ENCODE peak calls at places on chromosome 13, in eight cellular contexts. T is HCT116; X is CD4-positive, alpha-beta T cell; C is progenitor cell of endocrine pancreas; R is HFFc6; N is sigmoid colon; J is bronchial epithelial cell; E is hepatocyte. P is an unnamed sample.

GRCh38 chr13:29693297-29693945 is 97.9 kb upstream of the SLC7A1 start:
- DNase-seq in X (no peak), N (no peak), J (peak), T (no peak), C (no peak), E (no peak), R (no peak), P (no peak)

GRCh38 chr13:52179925-52180324 is 20.5 kb upstream of the NEK3 start:
- DNase-seq in X (no peak), E (no peak), T (no peak), N (no peak), J (no peak), R (no peak), C (no peak), P (no peak)

GRCh38 chr13:32537580-32538233 is 888 bp downstream of the N4BP2L2 start:
- DNase-seq in R (no peak), T (peak), E (peak), J (no peak), N (no peak), X (peak), C (peak), P (no peak)

GRCh38 chr13:83503424-83503823 is 378.9 kb downstream of the SLITRK1 start:
- DNase-seq in E (no peak), R (peak), X (no peak), T (no peak), N (no peak), J (peak), C (no peak), P (no peak)

GRCh38 chr13:44142540-44142867 is 231.1 kb upstream of the SERP2 start:
- DNase-seq in R (no peak), N (no peak), T (no peak), X (no peak), E (peak), C (no peak), J (no peak), P (no peak)

GRCh38 chr13:60756306-60756705 is 359.3 kb downstream of the TDRD3 start:
- DNase-seq in C (no peak), J (peak), R (no peak), T (no peak), N (no peak), E (no peak), X (no peak), P (no peak)

GRCh38 chr13:71632721-71633120 is 234.3 kb downstream of the DACH1 start:
- DNase-seq in C (no peak), T (no peak), N (no peak), E (no peak), R (no peak), X (no peak), J (no peak), P (no peak)

GRCh38 chr13:23466144-23467002 is 32.9 kb upstream of the SACS start:
- DNase-seq in X (peak), N (peak), R (peak), J (peak), T (peak), C (peak), E (peak), P (no peak)

GRCh38 chr13:105047676-105048295 is 1487.7 kb downstream of the EFNB2 start:
- DNase-seq in J (peak), T (no peak), N (no peak), C (no peak), R (no peak), X (no peak), E (no peak), P (no peak)

GRCh38 chr13:30045916-30046704 is 195.7 kb upstream of the UBL3 start:
- DNase-seq in E (no peak), R (peak), N (no peak), C (no peak), T (no peak), X (no peak), J (peak), P (no peak)

GRCh38 chr13:76764429-76764828 is 121.8 kb downstream of the KCTD12 start:
- DNase-seq in R (no peak), N (peak), C (no peak), E (no peak), J (peak), X (no peak), T (no peak), P (no peak)

GRCh38 chr13:57582032-57582431 is 49.5 kb upstream of the PCDH17 start:
- DNase-seq in X (no peak), N (peak), E (no peak), R (no peak), C (no peak), J (no peak), T (no peak), P (peak)

GRCh38 chr13:100521912-100522490 is 66.6 kb downstream of the GGACT start:
- DNase-seq in E (no peak), T (no peak), C (no peak), J (no peak), N (no peak), R (no peak), X (no peak), P (no peak)

GRCh38 chr13:70812481-70812880 is 704.2 kb upstream of the KLHL1 start:
- DNase-seq in J (peak), R (no peak), T (no peak), X (no peak), E (no peak), N (no peak), C (no peak), P (no peak)

DNA sequence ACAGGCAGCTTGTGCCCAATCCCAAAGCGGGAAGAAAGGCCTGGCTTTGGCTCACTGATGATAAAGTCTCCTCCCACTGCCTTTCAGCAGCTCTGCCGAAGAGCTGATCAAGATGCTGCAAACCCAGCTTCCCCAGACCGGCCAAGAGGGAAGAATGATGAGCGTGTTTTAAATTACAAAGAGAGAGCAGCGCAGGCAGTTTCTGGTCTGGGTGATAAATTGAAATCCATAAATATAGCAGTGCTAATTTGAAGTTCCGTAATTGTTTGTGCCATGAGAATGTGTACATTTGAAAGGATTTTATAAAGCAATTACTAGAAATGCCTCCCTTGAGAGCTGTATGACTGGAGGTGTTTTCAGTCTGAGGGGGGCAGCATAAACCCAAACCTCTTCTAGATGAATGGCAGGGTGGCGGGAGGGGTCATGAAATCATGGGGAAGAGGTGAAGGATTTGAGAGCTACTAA is 171.8 kb downstream of the STK24 start:
- DNase-seq in C (no peak), E (peak), X (no peak), R (no peak), N (no peak), J (no peak), T (no peak), P (no peak)
- TF ChIP-seq CTCF in C (no peak), E (peak), X (no peak), R (no peak), N (no peak), J (no peak), T (peak), P (peak)

GRCh38 chr13:20702945-20703784 is at the start of gene IL17D:
- DNase-seq in R (no peak), T (no peak), N (no peak), X (no peak), E (peak), J (no peak), C (peak), P (no peak)

GRCh38 chr13:20706661-20707060 is 3.2 kb downstream of the IL17D start:
- DNase-seq in E (no peak), J (no peak), N (no peak), T (no peak), R (no peak), C (no peak), X (no peak), P (no peak)

GRCh38 chr13:20704459-20705069 is 1.1 kb downstream of the IL17D start:
- DNase-seq in X (no peak), C (no peak), T (no peak), J (no peak), E (no peak), N (no peak), R (no peak), P (no peak)

GRCh38 chr13:20702530-20702929 is 969 bp upstream of the IL17D start:
- DNase-seq in N (no peak), E (peak), X (no peak), C (no peak), R (no peak), T (no peak), J (peak), P (no peak)

GRCh38 chr13:20703785-20704458 is 423 bp downstream of the IL17D start:
- DNase-seq in E (peak), X (peak), J (peak), N (peak), C (peak), R (peak), T (peak), P (peak)
- TF ChIP-seq CTCF in E (peak), X (peak), J (peak), N (peak), C (peak), R (peak), T (no peak), P (peak)

GRCh38 chr13:96651598-96651997 is 342.7 kb downstream of the OXGR1 start:
- DNase-seq in E (no peak), R (no peak), N (no peak), J (no peak), C (no peak), X (no peak), T (no peak), P (no peak)

GRCh38 chr13:96652506-96652905 is 341.8 kb downstream of the OXGR1 start:
- DNase-seq in T (no peak), X (no peak), N (no peak), C (no peak), J (peak), E (no peak), R (no peak), P (no peak)

GRCh38 chr13:96650301-96650886 is 343.9 kb downstream of the OXGR1 start:
- DNase-seq in X (no peak), N (no peak), C (no peak), E (peak), T (peak), R (no peak), J (peak), P (no peak)
- TF ChIP-seq CTCF in X (no peak), N (no peak), C (no peak), E (no peak), T (no peak), R (no peak), J (no peak), P (no peak)

GRCh38 chr13:97911311-97912138 is 42.0 kb upstream of the IPO5 start:
- DNase-seq in J (peak), E (peak), N (no peak), X (no peak), C (no peak), R (peak), T (peak), P (no peak)
- TF ChIP-seq CTCF in J (peak), E (peak), N (no peak), X (no peak), C (peak), R (peak), T (peak), P (peak)

P was measured in chondrocyte.